ENCODE peak calls at places on chromosomes 12 and 14, in ten cellular contexts. One of them, this sample, is unnamed.
A peak's percentile ranks its signal among the peaks of the same experiment; 100 is the strongest.

GRCh38 chr12:112418248-112418595 is 525 bp upstream of the PTPN11 start:
- DNase-seq in Calu3: no peak
- DNase-seq in HEK293T: no peak
- DNase-seq in MV-4-11: no peak
- DNase-seq in lower lobe of right lung: no peak
- DNase-seq in C1 segment of cervical spinal cord: no peak
- DNase-seq in psoas muscle: no peak
- DNase-seq in NCI-H748 treated with DMSO at 0.1 percent for 48 hours: no peak
- DNase-seq in NCI-H1092 treated with DMSO at 0.1 percent for 48 hours: no peak
- DNase-seq in amniotic stem cell: no peak
- DNase-seq in this sample: no peak

GRCh38 chr12:9721394-9722092 is 11.4 kb downstream of the CLECL1 start:
- DNase-seq in C1 segment of cervical spinal cord: no peak
- DNase-seq in amniotic stem cell: no peak
- DNase-seq in NCI-H748 treated with DMSO at 0.1 percent for 48 hours: no peak
- DNase-seq in NCI-H1092 treated with DMSO at 0.1 percent for 48 hours: no peak
- DNase-seq in HEK293T: no peak
- DNase-seq in lower lobe of right lung: no peak
- DNase-seq in psoas muscle: no peak
- DNase-seq in MV-4-11: peak; percentile 90
- DNase-seq in Calu3: no peak
- DNase-seq in this sample: no peak

GRCh38 chr14:67461341-67461985 is 27.1 kb downstream of the TMEM229B start:
- DNase-seq in lower lobe of right lung: no peak
- DNase-seq in NCI-H748 treated with DMSO at 0.1 percent for 48 hours: no peak
- DNase-seq in amniotic stem cell: no peak
- DNase-seq in MV-4-11: no peak
- DNase-seq in Calu3: no peak
- DNase-seq in C1 segment of cervical spinal cord: no peak
- DNase-seq in HEK293T: no peak
- DNase-seq in NCI-H1092 treated with DMSO at 0.1 percent for 48 hours: no peak
- DNase-seq in psoas muscle: no peak
- DNase-seq in this sample: no peak

GRCh38 chr14:31954991-31955390 is 122.1 kb upstream of the ARHGAP5 start:
- DNase-seq in psoas muscle: no peak
- DNase-seq in MV-4-11: no peak
- DNase-seq in HEK293T: no peak
- DNase-seq in amniotic stem cell: no peak
- DNase-seq in C1 segment of cervical spinal cord: no peak
- DNase-seq in Calu3: no peak
- DNase-seq in NCI-H1092 treated with DMSO at 0.1 percent for 48 hours: no peak
- DNase-seq in NCI-H748 treated with DMSO at 0.1 percent for 48 hours: no peak
- DNase-seq in lower lobe of right lung: no peak
- DNase-seq in this sample: no peak

GRCh38 chr12:120199595-120200306 is 1.2 kb downstream of the RPLP0 start:
- DNase-seq in psoas muscle: peak; percentile 79
- DNase-seq in lower lobe of right lung: no peak
- DNase-seq in C1 segment of cervical spinal cord: no peak
- DNase-seq in MV-4-11: peak; percentile 32
- DNase-seq in NCI-H748 treated with DMSO at 0.1 percent for 48 hours: no peak
- DNase-seq in Calu3: peak; percentile 30
- DNase-seq in NCI-H1092 treated with DMSO at 0.1 percent for 48 hours: no peak
- DNase-seq in HEK293T: no peak
- DNase-seq in amniotic stem cell: peak; percentile 13
- DNase-seq in this sample: no peak

GRCh38 chr12:1935242-1935641 is 16.8 kb upstream of the CACNA2D4 start:
- DNase-seq in Calu3: no peak
- DNase-seq in lower lobe of right lung: no peak
- DNase-seq in amniotic stem cell: no peak
- DNase-seq in NCI-H1092 treated with DMSO at 0.1 percent for 48 hours: no peak
- DNase-seq in C1 segment of cervical spinal cord: no peak
- DNase-seq in MV-4-11: no peak
- DNase-seq in HEK293T: no peak
- DNase-seq in NCI-H748 treated with DMSO at 0.1 percent for 48 hours: no peak
- DNase-seq in psoas muscle: no peak
- DNase-seq in this sample: no peak

GRCh38 chr12:47317182-47317915 is 237.6 kb upstream of the AMIGO2 start:
- DNase-seq in HEK293T: no peak
- DNase-seq in lower lobe of right lung: no peak
- DNase-seq in NCI-H748 treated with DMSO at 0.1 percent for 48 hours: no peak
- DNase-seq in C1 segment of cervical spinal cord: no peak
- DNase-seq in MV-4-11: peak; percentile 0
- DNase-seq in psoas muscle: no peak
- DNase-seq in NCI-H1092 treated with DMSO at 0.1 percent for 48 hours: no peak
- DNase-seq in amniotic stem cell: no peak
- DNase-seq in Calu3: no peak
- DNase-seq in this sample: no peak

GRCh38 chr12:15796493-15797141 is 7.4 kb upstream of the EPS8 start:
- DNase-seq in NCI-H1092 treated with DMSO at 0.1 percent for 48 hours: no peak
- DNase-seq in C1 segment of cervical spinal cord: no peak
- DNase-seq in lower lobe of right lung: no peak
- DNase-seq in HEK293T: no peak
- DNase-seq in NCI-H748 treated with DMSO at 0.1 percent for 48 hours: no peak
- DNase-seq in amniotic stem cell: no peak
- DNase-seq in Calu3: peak; percentile 55
- DNase-seq in MV-4-11: no peak
- DNase-seq in psoas muscle: no peak
- DNase-seq in this sample: no peak

GRCh38 chr12:114662512-114663177 is 21.3 kb downstream of the TBX3 start:
- DNase-seq in amniotic stem cell: peak; percentile 80
- DNase-seq in HEK293T: no peak
- DNase-seq in psoas muscle: peak; percentile 80
- DNase-seq in MV-4-11: peak; percentile 36
- DNase-seq in Calu3: peak; percentile 83
- DNase-seq in NCI-H748 treated with DMSO at 0.1 percent for 48 hours: peak; percentile 64
- DNase-seq in NCI-H1092 treated with DMSO at 0.1 percent for 48 hours: peak; percentile 35
- DNase-seq in C1 segment of cervical spinal cord: peak; percentile 35
- DNase-seq in lower lobe of right lung: peak; percentile 75
- DNase-seq in this sample: peak; percentile 26

GRCh38 chr12:85923767-85924331 is 49.8 kb downstream of the NTS start:
- DNase-seq in MV-4-11: no peak
- DNase-seq in NCI-H1092 treated with DMSO at 0.1 percent for 48 hours: peak; percentile 3
- DNase-seq in psoas muscle: no peak
- DNase-seq in NCI-H748 treated with DMSO at 0.1 percent for 48 hours: peak; percentile 27
- DNase-seq in lower lobe of right lung: no peak
- DNase-seq in amniotic stem cell: no peak
- DNase-seq in Calu3: no peak
- DNase-seq in C1 segment of cervical spinal cord: no peak
- DNase-seq in HEK293T: no peak
- DNase-seq in this sample: no peak

GRCh38 chr14:98647754-98648153 is 624.2 kb downstream of the BCL11B start:
- DNase-seq in NCI-H1092 treated with DMSO at 0.1 percent for 48 hours: no peak
- DNase-seq in psoas muscle: no peak
- DNase-seq in Calu3: no peak
- DNase-seq in HEK293T: no peak
- DNase-seq in NCI-H748 treated with DMSO at 0.1 percent for 48 hours: no peak
- DNase-seq in lower lobe of right lung: no peak
- DNase-seq in MV-4-11: no peak
- DNase-seq in C1 segment of cervical spinal cord: no peak
- DNase-seq in amniotic stem cell: no peak
- DNase-seq in this sample: no peak

GRCh38 chr12:46963977-46964376 is 115.4 kb upstream of the PCED1B start:
- DNase-seq in amniotic stem cell: no peak
- DNase-seq in lower lobe of right lung: no peak
- DNase-seq in Calu3: no peak
- DNase-seq in HEK293T: no peak
- DNase-seq in C1 segment of cervical spinal cord: no peak
- DNase-seq in MV-4-11: peak; percentile 60
- DNase-seq in NCI-H748 treated with DMSO at 0.1 percent for 48 hours: no peak
- DNase-seq in psoas muscle: no peak
- DNase-seq in NCI-H1092 treated with DMSO at 0.1 percent for 48 hours: no peak
- DNase-seq in this sample: no peak

GRCh38 chr12:113822986-113823385 is 143.1 kb downstream of the RBM19 start:
- DNase-seq in NCI-H748 treated with DMSO at 0.1 percent for 48 hours: no peak
- DNase-seq in Calu3: no peak
- DNase-seq in NCI-H1092 treated with DMSO at 0.1 percent for 48 hours: no peak
- DNase-seq in amniotic stem cell: no peak
- DNase-seq in C1 segment of cervical spinal cord: no peak
- DNase-seq in HEK293T: no peak
- DNase-seq in MV-4-11: no peak
- DNase-seq in lower lobe of right lung: no peak
- DNase-seq in psoas muscle: no peak
- DNase-seq in this sample: no peak

GRCh38 chr12:91493308-91493707 is 310.7 kb upstream of the DCN start:
- DNase-seq in lower lobe of right lung: no peak
- DNase-seq in NCI-H1092 treated with DMSO at 0.1 percent for 48 hours: no peak
- DNase-seq in MV-4-11: no peak
- DNase-seq in C1 segment of cervical spinal cord: no peak
- DNase-seq in psoas muscle: no peak
- DNase-seq in HEK293T: no peak
- DNase-seq in NCI-H748 treated with DMSO at 0.1 percent for 48 hours: no peak
- DNase-seq in Calu3: no peak
- DNase-seq in amniotic stem cell: no peak
- DNase-seq in this sample: no peak

GRCh38 chr12:53750812-53751335 is 905 bp downstream of the CISTR start:
- DNase-seq in NCI-H748 treated with DMSO at 0.1 percent for 48 hours: peak; percentile 42
- DNase-seq in HEK293T: no peak
- DNase-seq in lower lobe of right lung: peak; percentile 57
- DNase-seq in MV-4-11: no peak
- DNase-seq in C1 segment of cervical spinal cord: no peak
- DNase-seq in amniotic stem cell: no peak
- DNase-seq in Calu3: no peak
- DNase-seq in NCI-H1092 treated with DMSO at 0.1 percent for 48 hours: peak; percentile 55
- DNase-seq in psoas muscle: peak; percentile 59
- DNase-seq in this sample: no peak

GRCh38 chr12:31641509-31642090 is 17.9 kb upstream of the ETFBKMT start:
- DNase-seq in C1 segment of cervical spinal cord: no peak
- DNase-seq in HEK293T: no peak
- DNase-seq in NCI-H748 treated with DMSO at 0.1 percent for 48 hours: no peak
- DNase-seq in MV-4-11: no peak
- DNase-seq in NCI-H1092 treated with DMSO at 0.1 percent for 48 hours: no peak
- DNase-seq in psoas muscle: no peak
- DNase-seq in lower lobe of right lung: no peak
- DNase-seq in Calu3: no peak
- DNase-seq in amniotic stem cell: no peak
- DNase-seq in this sample: no peak

GRCh38 chr12:110680032-110680431 is 8.9 kb downstream of the HVCN1 start:
- DNase-seq in Calu3: no peak
- DNase-seq in C1 segment of cervical spinal cord: no peak
- DNase-seq in NCI-H1092 treated with DMSO at 0.1 percent for 48 hours: no peak
- DNase-seq in psoas muscle: no peak
- DNase-seq in lower lobe of right lung: no peak
- DNase-seq in NCI-H748 treated with DMSO at 0.1 percent for 48 hours: no peak
- DNase-seq in amniotic stem cell: no peak
- DNase-seq in HEK293T: no peak
- DNase-seq in MV-4-11: no peak
- DNase-seq in this sample: no peak

GRCh38 chr12:98820005-98820404 is 174.9 kb downstream of the APAF1 start:
- DNase-seq in lower lobe of right lung: no peak
- DNase-seq in C1 segment of cervical spinal cord: no peak
- DNase-seq in amniotic stem cell: no peak
- DNase-seq in NCI-H1092 treated with DMSO at 0.1 percent for 48 hours: no peak
- DNase-seq in Calu3: no peak
- DNase-seq in HEK293T: no peak
- DNase-seq in psoas muscle: no peak
- DNase-seq in MV-4-11: no peak
- DNase-seq in NCI-H748 treated with DMSO at 0.1 percent for 48 hours: no peak
- DNase-seq in this sample: no peak

GRCh38 chr12:47903151-47903611 is 1.6 kb downstream of the VDR start:
- DNase-seq in MV-4-11: peak; percentile 48
- DNase-seq in amniotic stem cell: no peak
- DNase-seq in lower lobe of right lung: peak; percentile 66
- DNase-seq in NCI-H1092 treated with DMSO at 0.1 percent for 48 hours: no peak
- DNase-seq in psoas muscle: no peak
- DNase-seq in HEK293T: no peak
- DNase-seq in C1 segment of cervical spinal cord: no peak
- DNase-seq in Calu3: no peak
- DNase-seq in NCI-H748 treated with DMSO at 0.1 percent for 48 hours: no peak
- DNase-seq in this sample: no peak

GRCh38 chr14:74049886-74050495 is 30.8 kb downstream of the BBOF1 start:
- DNase-seq in lower lobe of right lung: no peak
- DNase-seq in HEK293T: no peak
- DNase-seq in psoas muscle: no peak
- DNase-seq in NCI-H748 treated with DMSO at 0.1 percent for 48 hours: no peak
- DNase-seq in Calu3: no peak
- DNase-seq in NCI-H1092 treated with DMSO at 0.1 percent for 48 hours: no peak
- DNase-seq in C1 segment of cervical spinal cord: no peak
- DNase-seq in amniotic stem cell: no peak
- DNase-seq in MV-4-11: peak; percentile 67
- DNase-seq in this sample: no peak

GRCh38 chr14:36996857-36997590 is 175.4 kb downstream of the SLC25A21 start:
- DNase-seq in C1 segment of cervical spinal cord: no peak
- DNase-seq in NCI-H748 treated with DMSO at 0.1 percent for 48 hours: no peak
- DNase-seq in NCI-H1092 treated with DMSO at 0.1 percent for 48 hours: no peak
- DNase-seq in lower lobe of right lung: no peak
- DNase-seq in Calu3: no peak
- DNase-seq in amniotic stem cell: no peak
- DNase-seq in psoas muscle: no peak
- DNase-seq in HEK293T: no peak
- DNase-seq in MV-4-11: no peak
- DNase-seq in this sample: no peak

GRCh38 chr14:20455355-20456300 is 602 bp downstream of the APEX1 start:
- DNase-seq in HEK293T: peak; percentile 49
- DNase-seq in Calu3: no peak
- DNase-seq in MV-4-11: peak; percentile 87
- DNase-seq in psoas muscle: no peak
- DNase-seq in amniotic stem cell: peak; percentile 96
- DNase-seq in lower lobe of right lung: no peak
- DNase-seq in C1 segment of cervical spinal cord: no peak
- DNase-seq in NCI-H1092 treated with DMSO at 0.1 percent for 48 hours: no peak
- DNase-seq in NCI-H748 treated with DMSO at 0.1 percent for 48 hours: peak; percentile 75
- DNase-seq in this sample: peak; percentile 75

GRCh38 chr14:100673085-100673806 is 53.4 kb upstream of the DLK1 start:
- DNase-seq in amniotic stem cell: no peak
- DNase-seq in HEK293T: no peak
- DNase-seq in NCI-H1092 treated with DMSO at 0.1 percent for 48 hours: peak; percentile 97
- DNase-seq in Calu3: peak; percentile 53
- DNase-seq in NCI-H748 treated with DMSO at 0.1 percent for 48 hours: peak; percentile 98
- DNase-seq in C1 segment of cervical spinal cord: no peak
- DNase-seq in psoas muscle: no peak
- DNase-seq in lower lobe of right lung: peak; percentile 66
- DNase-seq in MV-4-11: no peak
- DNase-seq in this sample: peak; percentile 99

GRCh38 chr12:122121341-122122192 is 43.0 kb downstream of the MLXIP start:
- DNase-seq in C1 segment of cervical spinal cord: no peak
- DNase-seq in amniotic stem cell: no peak
- DNase-seq in lower lobe of right lung: peak; percentile 39
- DNase-seq in MV-4-11: no peak
- DNase-seq in NCI-H748 treated with DMSO at 0.1 percent for 48 hours: no peak
- DNase-seq in psoas muscle: no peak
- DNase-seq in HEK293T: no peak
- DNase-seq in NCI-H1092 treated with DMSO at 0.1 percent for 48 hours: no peak
- DNase-seq in Calu3: no peak
- DNase-seq in this sample: no peak

GRCh38 chr14:99116741-99117295 is 155.2 kb downstream of the BCL11B start:
- DNase-seq in Calu3: no peak
- DNase-seq in MV-4-11: no peak
- DNase-seq in C1 segment of cervical spinal cord: no peak
- DNase-seq in psoas muscle: no peak
- DNase-seq in HEK293T: no peak
- DNase-seq in NCI-H748 treated with DMSO at 0.1 percent for 48 hours: no peak
- DNase-seq in NCI-H1092 treated with DMSO at 0.1 percent for 48 hours: no peak
- DNase-seq in lower lobe of right lung: no peak
- DNase-seq in amniotic stem cell: no peak
- DNase-seq in this sample: no peak

GRCh38 chr14:103885509-103885932 is 38.1 kb upstream of the PPP1R13B start:
- DNase-seq in Calu3: no peak
- DNase-seq in amniotic stem cell: no peak
- DNase-seq in C1 segment of cervical spinal cord: no peak
- DNase-seq in lower lobe of right lung: no peak
- DNase-seq in HEK293T: no peak
- DNase-seq in NCI-H748 treated with DMSO at 0.1 percent for 48 hours: no peak
- DNase-seq in MV-4-11: no peak
- DNase-seq in psoas muscle: no peak
- DNase-seq in NCI-H1092 treated with DMSO at 0.1 percent for 48 hours: no peak
- DNase-seq in this sample: no peak

GRCh38 chr14:23638414-23639047 is 2.4 kb downstream of the DHRS2 start:
- DNase-seq in NCI-H748 treated with DMSO at 0.1 percent for 48 hours: no peak
- DNase-seq in amniotic stem cell: no peak
- DNase-seq in Calu3: no peak
- DNase-seq in HEK293T: no peak
- DNase-seq in NCI-H1092 treated with DMSO at 0.1 percent for 48 hours: no peak
- DNase-seq in MV-4-11: no peak
- DNase-seq in lower lobe of right lung: no peak
- DNase-seq in C1 segment of cervical spinal cord: no peak
- DNase-seq in psoas muscle: no peak
- DNase-seq in this sample: no peak

GRCh38 chr12:118334939-118335567 is 37.7 kb downstream of the TAOK3 start:
- DNase-seq in Calu3: no peak
- DNase-seq in NCI-H748 treated with DMSO at 0.1 percent for 48 hours: no peak
- DNase-seq in lower lobe of right lung: peak; percentile 84
- DNase-seq in amniotic stem cell: no peak
- DNase-seq in psoas muscle: no peak
- DNase-seq in C1 segment of cervical spinal cord: no peak
- DNase-seq in NCI-H1092 treated with DMSO at 0.1 percent for 48 hours: no peak
- DNase-seq in HEK293T: no peak
- DNase-seq in MV-4-11: peak; percentile 68
- DNase-seq in this sample: no peak

This sample was measured in NCI-H2081.